ENCODE peak calls at places on chromosomes 6 and 20, in nine cellular contexts. C is neural progenitor cell, D is tibial artery, Y is IMR-90, X is cardiac muscle cell, V is PC-9, A is mucosa of descending colon, L is testis, P is adrenal gland. B is an unnamed sample. For H3K9me3, the result is how much of the 10 kb centered on the place peaks cover.

GRCh38 chr6:1388927-1389790 is at the start of gene FOXF2:
- DNase-seq in C (peak), D (no peak), Y (no peak), X (peak), V (no peak), A (no peak), L (no peak), P (no peak), B (no peak)

GRCh38 chr20:37714973-37715657 is 21.3 kb downstream of the CTNNBL1 start:
- DNase-seq in C (no peak), D (no peak), Y (peak), X (peak), V (no peak), A (no peak), L (no peak), P (no peak), B (no peak)

GRCh38 chr20:32247957-32248497 is 29.4 kb upstream of the KIF3B start:
- DNase-seq in C (no peak), D (no peak), Y (no peak), X (no peak), V (no peak), A (no peak), L (peak), P (no peak), B (no peak)

GRCh38 chr6:107620736-107621135 is 130.8 kb downstream of the SOBP start:
- DNase-seq in C (no peak), D (no peak), Y (peak), X (peak), V (peak), A (no peak), L (no peak), P (no peak), B (no peak)

GRCh38 chr6:41846666-41847237 is 48.4 kb downstream of the USP49 start:
- DNase-seq in C (peak), D (peak), Y (peak), X (peak), V (peak), A (peak), L (peak), P (peak), B (no peak)

GRCh38 chr6:56842602-56843475 is 112.1 kb upstream of the BEND6 start:
- DNase-seq in C (no peak), D (peak), Y (peak), X (peak), V (peak), A (no peak), L (peak), P (no peak), B (no peak)

GRCh38 chr6:152952045-152952444 is 30.8 kb downstream of the FBXO5 start:
- DNase-seq in C (no peak), D (no peak), Y (peak), X (peak), V (peak), A (no peak), L (no peak), P (no peak), B (no peak)

GRCh38 chr6:5302995-5303622 is 41.8 kb downstream of the FARS2 start:
- DNase-seq in C (peak), D (no peak), Y (peak), X (peak), V (no peak), A (peak), L (peak), P (peak), B (no peak)

GRCh38 chr6:30450908-30451818 is 38.1 kb upstream of the HLA-E start:
- DNase-seq in C (peak), D (peak), Y (peak), X (peak), V (no peak), A (peak), L (no peak), P (peak), B (no peak)

GRCh38 chr20:11712611-11713160 is 205.0 kb upstream of the BTBD3 start:
- DNase-seq in C (no peak), D (no peak), Y (no peak), X (no peak), V (no peak), A (no peak), L (no peak), P (no peak), B (no peak)

GRCh38 chr20:14470231-14470894 is 133.0 kb upstream of the FLRT3 start:
- DNase-seq in C (peak), D (no peak), Y (no peak), X (no peak), V (no peak), A (peak), L (no peak), P (no peak), B (no peak)

GRCh38 chr6:2450546-2450945 is 205.1 kb upstream of the GMDS start:
- DNase-seq in C (no peak), D (no peak), Y (no peak), X (peak), V (no peak), A (peak), L (peak), P (peak), B (no peak)

GRCh38 chr20:57394087-57395082 is 3.2 kb downstream of the RBM38 start:
- DNase-seq in C (no peak), D (no peak), Y (no peak), X (no peak), V (no peak), A (no peak), L (no peak), P (no peak), B (no peak)

GRCh38 chr6:81785340-81785739 is 32.9 kb upstream of the TENT5A start:
- DNase-seq in C (no peak), D (no peak), Y (no peak), X (no peak), V (no peak), A (no peak), L (no peak), P (no peak), B (no peak)

GRCh38 chr20:11344939-11345338 is 572.8 kb upstream of the BTBD3 start:
- DNase-seq in C (no peak), D (no peak), Y (no peak), X (no peak), V (no peak), A (no peak), L (no peak), P (no peak), B (no peak)

GRCh38 chr6:81696505-81696904 is 56.0 kb downstream of the TENT5A start:
- DNase-seq in C (no peak), D (no peak), Y (peak), X (no peak), V (peak), A (no peak), L (no peak), P (no peak), B (no peak)

GRCh38 chr20:53829086-53829703 is 235.6 kb upstream of the ZNF217 start:
- DNase-seq in C (no peak), D (peak), Y (peak), X (peak), V (peak), A (no peak), L (no peak), P (no peak), B (no peak)

GRCh38 chr6:23390221-23390620 is 735.8 kb upstream of the NRSN1 start:
- DNase-seq in C (no peak), D (no peak), Y (no peak), X (no peak), V (no peak), A (no peak), L (no peak), P (no peak), B (no peak)

GRCh38 chr6:168155193-168155592 is 76.2 kb upstream of the FRMD1 start:
- DNase-seq in C (no peak), D (no peak), Y (peak), X (peak), V (no peak), A (no peak), L (no peak), P (no peak), B (peak)

GRCh38 chr6:170289108-170289931 is 1.6 kb downstream of the DLL1 start:
- DNase-seq in C (peak), D (no peak), Y (no peak), X (no peak), V (no peak), A (peak), L (peak), P (peak), B (no peak)

GRCh38 chr6:2523061-2523460 is 227.7 kb downstream of the MYLK4 start:
- DNase-seq in C (no peak), D (no peak), Y (no peak), X (peak), V (no peak), A (no peak), L (no peak), P (no peak), B (no peak)

GRCh38 chr6:68632620-68633195 is 2.4 kb upstream of the ADGRB3 start:
- DNase-seq in C (no peak), D (no peak), Y (no peak), X (no peak), V (no peak), A (no peak), L (no peak), P (no peak), B (no peak)

GRCh38 chr20:59573837-59574236 is 30.5 kb upstream of the PHACTR3 start:
- DNase-seq in C (no peak), D (no peak), Y (no peak), X (no peak), V (no peak), A (no peak), L (no peak), P (no peak), B (no peak)

GRCh38 chr20:44856847-44857448 is 28.6 kb upstream of the YWHAB start:
- DNase-seq in C (no peak), D (no peak), Y (peak), X (peak), V (no peak), A (no peak), L (no peak), P (no peak), B (no peak)

GRCh38 chr6:19988555-19988954 is 151.4 kb downstream of the ID4 start:
- DNase-seq in C (peak), D (no peak), Y (peak), X (peak), V (no peak), A (peak), L (no peak), P (no peak), B (no peak)

GRCh38 chr20:10463622-10464021 is 28.5 kb downstream of the SLX4IP start:
- DNase-seq in C (no peak), D (no peak), Y (no peak), X (no peak), V (peak), A (no peak), L (no peak), P (no peak), B (no peak)

GRCh38 chr6:29016559-29017427 is 11.7 kb upstream of the ZNF311 start:
- DNase-seq in C (peak), D (peak), Y (peak), X (peak), V (peak), A (peak), L (peak), P (peak), B (peak)

GRCh38 chr6:29021434-29021833 is 16.3 kb upstream of the ZNF311 start:
- DNase-seq in C (no peak), D (no peak), Y (no peak), X (no peak), V (no peak), A (no peak), L (no peak), P (no peak), B (no peak)

GRCh38 chr6:29019629-29020028 is 14.5 kb upstream of the ZNF311 start:
- DNase-seq in C (no peak), D (no peak), Y (no peak), X (no peak), V (no peak), A (no peak), L (no peak), P (no peak), B (no peak)

GRCh38 chr6:29014729-29015608 is 9.9 kb upstream of the ZNF311 start:
- DNase-seq in C (no peak), D (no peak), Y (no peak), X (peak), V (no peak), A (no peak), L (no peak), P (no peak), B (no peak)

GRCh38 chr6:29017428-29017802 is 12.3 kb upstream of the ZNF311 start:
- DNase-seq in C (no peak), D (no peak), Y (no peak), X (no peak), V (no peak), A (no peak), L (no peak), P (no peak), B (no peak)
- TF ChIP-seq CTCF in C (no peak), D (no peak), Y (no peak), X (no peak), V (no peak), A (no peak), L (no peak), P (no peak), B (no peak)

GRCh38 chr20:49281059-49281912 is 3.4 kb upstream of the ZNFX1 start:
- DNase-seq in C (peak), D (no peak), Y (no peak), X (peak), V (peak), A (no peak), L (no peak), P (no peak), B (no peak)

GRCh38 chr20:49282584-49283171 is 4.8 kb upstream of the ZNFX1 start:
- DNase-seq in C (peak), D (no peak), Y (no peak), X (no peak), V (no peak), A (no peak), L (no peak), P (no peak), B (no peak)

GRCh38 chr20:49283176-49283702 is 5.4 kb upstream of the ZNFX1 start:
- DNase-seq in C (no peak), D (no peak), Y (no peak), X (no peak), V (no peak), A (no peak), L (no peak), P (no peak), B (no peak)

GRCh38 chr20:49280463-49281058 is 2.7 kb upstream of the ZNFX1 start:
- DNase-seq in C (no peak), D (no peak), Y (no peak), X (no peak), V (no peak), A (no peak), L (no peak), P (no peak), B (no peak)

DNA sequence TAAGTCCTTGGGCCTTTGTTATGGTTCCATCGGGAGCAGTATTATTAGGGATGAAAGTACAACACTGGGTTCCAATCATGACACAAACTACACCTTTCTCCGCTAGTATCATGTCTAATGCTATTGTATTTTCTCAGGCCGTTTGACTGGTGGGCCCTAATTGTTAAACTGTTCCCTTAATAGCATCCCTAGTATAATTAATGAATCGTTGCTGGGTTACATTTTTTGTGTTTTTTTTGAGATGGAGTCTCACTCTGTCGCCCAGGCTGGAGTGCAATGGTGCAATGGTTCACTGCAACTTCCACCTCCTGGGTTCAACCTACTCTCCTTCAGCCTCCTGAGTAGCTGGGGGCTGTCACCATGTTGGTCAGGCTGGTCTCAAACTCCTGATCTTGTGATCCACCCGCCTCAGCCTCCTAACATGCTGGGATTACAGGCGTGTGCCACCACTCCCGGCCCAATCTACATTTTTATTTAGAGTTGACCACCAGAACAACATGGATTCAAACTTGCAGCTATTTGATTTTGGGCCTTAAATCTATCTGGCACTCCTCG is 4.1 kb upstream of the ZNFX1 start:
- DNase-seq in C (no peak), D (no peak), Y (no peak), X (no peak), V (no peak), A (no peak), L (no peak), P (no peak), B (no peak)
- H3K9me3 ChIP-seq in C (under half), D (under half), Y (under half), X (under half), V (half or more), A (half or more), L (under half), P (under half), B (under half)

GRCh38 chr20:1779567-1779966 is 115.6 kb upstream of the SIRPA start:
- DNase-seq in C (no peak), D (no peak), Y (no peak), X (no peak), V (no peak), A (no peak), L (no peak), P (no peak), B (no peak)

GRCh38 chr20:1775117-1775516 is 117.5 kb upstream of the SIRPG start:
- DNase-seq in C (no peak), D (no peak), Y (peak), X (peak), V (peak), A (no peak), L (peak), P (peak), B (no peak)

GRCh38 chr20:1776608-1777475 is 118.4 kb upstream of the SIRPA start:
- DNase-seq in C (peak), D (peak), Y (peak), X (peak), V (peak), A (peak), L (peak), P (peak), B (peak)

GRCh38 chr20:1774479-1774878 is 116.9 kb upstream of the SIRPG start:
- DNase-seq in C (no peak), D (no peak), Y (no peak), X (no peak), V (no peak), A (no peak), L (no peak), P (no peak), B (no peak)

GRCh38 chr20:1777476-1777820 is 117.8 kb upstream of the SIRPA start:
- DNase-seq in C (no peak), D (no peak), Y (no peak), X (no peak), V (no peak), A (no peak), L (no peak), P (no peak), B (no peak)
- H3K4me3 ChIP-seq in C (no peak), D (peak), Y (no peak), X (peak), V (peak), A (no peak), L (peak), P (peak), B (peak)

DNA sequence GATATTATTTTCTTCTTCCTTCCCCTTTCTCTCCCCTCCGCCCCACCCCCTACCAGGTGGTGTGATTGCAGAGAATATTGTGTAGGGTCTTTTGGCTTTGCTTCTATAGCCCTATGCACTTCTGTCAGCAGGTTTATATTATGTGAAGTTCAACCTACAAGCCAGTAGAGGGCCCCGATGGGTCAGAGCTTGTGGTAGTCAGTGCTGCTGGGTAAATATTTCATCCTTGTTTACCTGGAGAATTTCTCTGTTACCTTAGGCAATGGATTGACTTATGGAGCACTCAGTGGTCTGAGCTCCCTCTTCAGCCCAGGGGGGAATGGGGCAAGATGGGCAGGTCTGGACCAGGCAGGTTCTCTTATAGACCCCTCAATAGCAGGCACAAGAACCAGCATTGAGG is 720.9 kb downstream of the GRIK2 start:
- DNase-seq in C (peak), D (no peak), Y (no peak), X (no peak), V (no peak), A (no peak), L (peak), P (no peak), B (no peak)
- TF ChIP-seq CTCF in C (peak), D (no peak), Y (no peak), X (no peak), V (peak), A (no peak), L (no peak), P (no peak), B (no peak)

DNA sequence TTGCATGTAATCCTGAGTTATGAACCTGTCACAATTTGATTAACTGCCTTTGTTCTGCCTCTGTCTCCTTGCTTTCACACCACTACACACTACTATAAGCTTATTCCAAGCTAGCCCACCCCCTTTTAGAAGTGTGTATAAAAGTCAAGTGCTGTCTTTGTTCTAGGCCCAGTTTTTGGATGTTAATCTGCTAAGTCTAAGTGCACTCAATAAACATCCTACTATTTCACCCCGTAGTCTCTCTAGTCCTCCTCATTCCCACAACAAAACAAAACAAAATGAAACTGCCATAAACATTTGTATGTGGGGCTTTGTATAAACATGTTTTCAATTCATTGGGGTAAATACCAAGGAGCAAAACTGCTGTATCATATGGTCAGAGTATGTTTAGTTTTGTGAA is 16.1 kb upstream of the SPACA1 start:
- DNase-seq in C (no peak), D (no peak), Y (no peak), X (no peak), V (no peak), A (no peak), L (no peak), P (no peak), B (no peak)
- H3K9me3 ChIP-seq in C (under half), D (under half), Y (under half), X (under half), V (under half), A (half or more), L (under half), P (under half), B (under half)

DNA sequence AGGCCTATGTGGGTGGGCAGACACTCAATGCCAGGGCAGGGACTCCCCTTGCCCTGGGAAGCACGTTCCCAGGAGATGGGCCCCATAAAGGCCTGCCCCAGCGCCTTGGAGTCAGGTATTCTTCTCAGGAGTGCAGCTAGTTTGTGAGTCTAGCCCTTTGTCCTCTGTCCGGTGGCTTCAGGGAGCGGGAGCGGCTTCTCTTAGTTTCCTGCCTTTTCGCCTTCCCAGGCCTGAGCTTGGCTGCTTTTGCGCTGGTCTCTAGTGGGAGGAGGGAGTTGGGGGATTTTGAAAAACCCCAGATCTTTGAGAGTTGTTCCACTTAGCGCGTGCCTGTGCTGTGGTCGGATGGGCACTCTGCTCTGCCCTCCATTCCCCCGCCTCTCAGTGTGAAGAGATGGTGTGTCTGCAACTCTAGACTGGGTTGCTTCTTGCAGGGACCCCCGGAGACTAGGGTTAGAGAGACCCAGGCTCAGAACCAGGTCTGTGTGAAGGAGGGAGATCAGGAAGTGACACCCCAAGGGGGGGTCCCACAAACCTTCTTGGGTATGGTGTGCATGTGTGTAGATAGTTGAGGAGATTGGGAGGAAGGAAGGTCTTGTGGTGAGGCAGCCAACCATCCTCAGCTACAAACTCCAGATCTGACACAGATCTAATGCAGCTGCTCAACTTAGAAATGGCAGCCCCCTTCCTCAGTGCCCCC is 1.3 kb downstream of the PLCG1 start:
- DNase-seq in C (peak), D (no peak), Y (peak), X (peak), V (no peak), A (peak), L (no peak), P (no peak), B (no peak)
- H3K4me3 ChIP-seq in C (peak), D (peak), Y (peak), X (peak), V (peak), A (peak), L (peak), P (peak), B (peak)

GRCh38 chr20:19170148-19170547 is 42.3 kb upstream of the SLC24A3 start:
- DNase-seq in C (no peak), D (no peak), Y (no peak), X (no peak), V (no peak), A (no peak), L (no peak), P (no peak), B (no peak)
- TF ChIP-seq CTCF in C (no peak), D (no peak), Y (no peak), X (no peak), V (no peak), A (no peak), L (no peak), P (no peak), B (no peak)

B was measured in right atrium auricular region.